ENCODE peak calls at places on chromosomes 1 and 21, in six cellular contexts. L is NCI-H1417 treated with DMSO at 0.1 percent for 48 hours; E is amniotic epithelial cell; X is activated T-helper 1 cell treated with Interleukin-2 at 50 U/mL for 16 hours; V is stimulated activated naive CD4-positive, alpha-beta T cell; T is stimulated activated CD4-positive, alpha-beta T cell treated with anti-CD3 and anti-CD28 coated beads, Interleukin-2, amount 100 ng/mL, for 24 hours. F is an unnamed sample.

GRCh38 chr1:47280142-47280541 is 33.8 kb downstream of the STIL start:
- DNase-seq in L (no peak), X (no peak), T (no peak), E (peak; percentile 16), V (no peak), F (no peak)

GRCh38 chr1:10631811-10632481 is 157.2 kb downstream of the PEX14 start:
- DNase-seq in T (no peak), V (no peak), X (no peak), L (no peak), E (no peak), F (no peak)

GRCh38 chr1:3735027-3735682 is 17.1 kb upstream of the CCDC27 start:
- DNase-seq in V (no peak), E (no peak), L (no peak), X (no peak), T (no peak), F (no peak)

GRCh38 chr1:184843732-184844495 is 89.3 kb upstream of the EDEM3 start:
- DNase-seq in V (no peak), T (peak; percentile 58), X (peak; percentile 39), E (peak; percentile 41), L (no peak), F (peak; percentile 77)

GRCh38 chr1:15417365-15417934 is 7.8 kb downstream of the EFHD2 start:
- DNase-seq in X (peak; percentile 47), E (peak; percentile 75), T (peak; percentile 62), L (no peak), V (no peak), F (peak; percentile 83)

GRCh38 chr1:226608699-226609505 is 60.3 kb downstream of the STUM start:
- DNase-seq in E (peak; percentile 55), X (peak; percentile 42), T (peak; percentile 72), V (peak; percentile 73), L (no peak), F (peak; percentile 58)

GRCh38 chr1:47679301-47679751 is 241.5 kb downstream of the FOXD2 start:
- DNase-seq in V (no peak), T (no peak), X (no peak), E (no peak), L (no peak), F (no peak)

GRCh38 chr1:184821658-184822057 is 67.0 kb upstream of the EDEM3 start:
- DNase-seq in L (no peak), X (no peak), V (no peak), T (no peak), E (no peak), F (no peak)

GRCh38 chr1:112522621-112523020 is 13.9 kb downstream of the WNT2B start:
- DNase-seq in L (no peak), T (no peak), X (no peak), V (no peak), E (peak; percentile 98), F (no peak)

GRCh38 chr1:44405804-44406743 is 1.0 kb downstream of the RNF220 start:
- DNase-seq in V (peak; percentile 44), L (no peak), E (no peak), X (no peak), T (peak; percentile 31), F (peak; percentile 29)

GRCh38 chr1:230869499-230869898 is 1.2 kb upstream of the C1orf198 start:
- DNase-seq in V (no peak), L (no peak), E (peak; percentile 55), T (no peak), X (no peak), F (no peak)

GRCh38 chr1:22563671-22564612 is 653 bp downstream of the EPHA8 start:
- DNase-seq in X (no peak), V (no peak), E (no peak), T (no peak), L (no peak), F (no peak)

GRCh38 chr1:86994061-86994460 is 79.6 kb downstream of the HS2ST1 start:
- DNase-seq in L (no peak), E (no peak), V (no peak), X (no peak), T (no peak), F (no peak)

GRCh38 chr1:228865613-228866320 is 130.5 kb downstream of the RHOU start:
- DNase-seq in T (peak; percentile 13), L (no peak), V (no peak), X (no peak), E (peak; percentile 56), F (no peak)

GRCh38 chr1:170273556-170274501 is 128.1 kb downstream of the NTMT2 start:
- DNase-seq in V (no peak), X (no peak), E (no peak), T (no peak), L (no peak), F (no peak)

GRCh38 chr1:200330770-200331428 is 78.9 kb downstream of the ZNF281 start:
- DNase-seq in X (no peak), E (no peak), L (no peak), V (no peak), T (no peak), F (no peak)

GRCh38 chr1:31574749-31575372 is 1.5 kb upstream of the TINAGL1 start:
- DNase-seq in T (no peak), X (no peak), V (no peak), E (no peak), L (no peak), F (no peak)

GRCh38 chr1:181140398-181140797 is 51.9 kb downstream of the IER5 start:
- DNase-seq in E (no peak), V (no peak), X (no peak), L (no peak), T (peak; percentile 39), F (no peak)

GRCh38 chr21:36408568-36408967 is 23.4 kb downstream of the CHAF1B start:
- DNase-seq in E (no peak), V (no peak), T (no peak), X (no peak), L (no peak), F (no peak)

GRCh38 chr1:212328248-212328647 is 43.0 kb downstream of the PPP2R5A start:
- DNase-seq in L (no peak), E (no peak), T (no peak), V (no peak), X (no peak), F (no peak)

GRCh38 chr1:16367968-16368910 is 1.2 kb downstream of the SZRD1 start:
- DNase-seq in T (peak; percentile 24), X (no peak), E (peak; percentile 72), V (no peak), L (no peak), F (no peak)

GRCh38 chr21:44916965-44917364 is 3.7 kb downstream of the ITGB2 start:
- DNase-seq in V (no peak), E (no peak), L (no peak), X (no peak), T (no peak), F (no peak)

GRCh38 chr1:177798614-177799013 is 171.2 kb downstream of the SEC16B start:
- DNase-seq in X (no peak), V (no peak), E (no peak), T (no peak), L (no peak), F (no peak)

GRCh38 chr1:215631489-215631888 is 64.4 kb downstream of the KCTD3 start:
- DNase-seq in E (peak; percentile 6), L (peak; percentile 47), T (no peak), X (no peak), V (no peak), F (no peak)

GRCh38 chr1:56901720-56902119 is 47.1 kb downstream of the C8A start:
- DNase-seq in X (no peak), T (no peak), V (no peak), L (no peak), E (peak; percentile 65), F (no peak)

GRCh38 chr1:206050655-206051235 is 2.2 kb upstream of the RHEX start:
- DNase-seq in E (no peak), L (no peak), T (peak; percentile 50), X (no peak), V (no peak), F (no peak)

GRCh38 chr1:47411441-47411840 is 4.6 kb upstream of the FOXE3 start:
- DNase-seq in X (no peak), T (no peak), L (no peak), V (no peak), E (no peak), F (no peak)

GRCh38 chr1:203367051-203367450 is 16.1 kb upstream of the FMOD start:
- DNase-seq in T (no peak), X (no peak), E (no peak), V (no peak), L (no peak), F (no peak)

GRCh38 chr1:18217398-18218043 is 109.9 kb downstream of the IGSF21 start:
- DNase-seq in T (no peak), L (no peak), V (no peak), E (no peak), X (no peak), F (no peak)

GRCh38 chr1:204419064-204419403 is 7.4 kb upstream of the PPP1R15B start:
- DNase-seq in V (no peak), E (no peak), X (no peak), L (no peak), T (no peak), F (no peak)